ENCODE peak calls at places on chromosomes 11 and 22, in seven cellular contexts. V is brain microvascular endothelial cell; S is fibroblast of pulmonary artery; K is stimulated activated CD8-positive, alpha-beta memory T cell treated with anti-CD3 and anti-CD28 coated beads, Interleukin-12 subunit alpha, Interleukin-12 subunit beta, amount 100 ng/mL, for 1 hour; N is AG04450; T is anterior cingulate cortex; C is lower leg skin. B is an unnamed sample.

GRCh38 chr11:113697075-113697474 is 9.0 kb downstream of the TMPRSS5 start:
- DNase-seq in V (no peak), S (no peak), K (no peak), N (no peak), T (no peak), C (no peak), B (no peak)

GRCh38 chr11:121625784-121626506 is 173.2 kb upstream of the SORL1-AS1 start:
- DNase-seq in V (no peak), S (peak; percentile 46), K (no peak), N (no peak), T (no peak), C (no peak), B (no peak)

GRCh38 chr22:48835364-48835763 is 992.3 kb downstream of the BRD1 start:
- DNase-seq in V (no peak), S (no peak), K (no peak), N (no peak), T (no peak), C (no peak), B (no peak)

GRCh38 chr22:41286639-41287091 is 678 bp upstream of the RANGAP1 start:
- DNase-seq in V (peak; percentile 55), S (peak; percentile 45), K (peak; percentile 15), N (no peak), T (peak; percentile 60), C (no peak), B (peak; percentile 30)

GRCh38 chr22:24325105-24325757 is 54.6 kb downstream of the SPECC1L start:
- DNase-seq in V (peak; percentile 73), S (peak; percentile 92), K (no peak), N (peak; percentile 57), T (no peak), C (no peak), B (no peak)

GRCh38 chr11:92406472-92406871 is 181.9 kb downstream of the FAT3 start:
- DNase-seq in V (no peak), S (no peak), K (no peak), N (no peak), T (no peak), C (no peak), B (no peak)

GRCh38 chr11:113105584-113105983 is 144.4 kb downstream of the NCAM1 start:
- DNase-seq in V (no peak), S (no peak), K (no peak), N (no peak), T (no peak), C (no peak), B (no peak)

GRCh38 chr22:20315337-20316216 is 4.3 kb downstream of the DGCR6L start:
- DNase-seq in V (no peak), S (no peak), K (no peak), N (no peak), T (no peak), C (peak; percentile 80), B (no peak)

GRCh38 chr11:80593981-80594380 is 1153.2 kb upstream of the TENM4 start:
- DNase-seq in V (peak; percentile 88), S (peak; percentile 90), K (no peak), N (no peak), T (peak; percentile 1), C (no peak), B (no peak)

GRCh38 chr11:3051435-3052108 is 5.7 kb downstream of the CARS1 start:
- DNase-seq in V (no peak), S (no peak), K (no peak), N (no peak), T (peak; percentile 35), C (no peak), B (no peak)